ENCODE peak calls at places on chromosomes 4 and X, in seven cellular contexts. Q is mucosa of gallbladder; N is stimulated activated CD8-positive, alpha-beta memory T cell treated with anti-CD3 and anti-CD28 coated beads, Interleukin-15, amount 100 ng/mL, for 24 hours; H is H4; C is frontal cortex; K is OCI-LY7; S is NCI-H1105. A is an unnamed sample.

GRCh38 chrX:64313624-64314023 is 81.6 kb downstream of the MTMR8 start:
- DNase-seq in C (no peak), N (no peak), H (no peak), Q (no peak), S (no peak), K (no peak), A (no peak)

GRCh38 chr4:168666531-168666930 is 169.7 kb downstream of the PALLD start:
- DNase-seq in N (no peak), H (no peak), K (no peak), C (no peak), S (no peak), Q (no peak), A (no peak)

GRCh38 chrX:80432863-80433262 is 12.6 kb downstream of the TENT5D start:
- DNase-seq in N (no peak), Q (no peak), K (no peak), C (no peak), H (no peak), S (no peak), A (no peak)

GRCh38 chr4:101256222-101256621 is 91.1 kb downstream of the PPP3CA start:
- DNase-seq in S (peak; percentile 61), C (no peak), K (no peak), Q (no peak), N (no peak), H (no peak), A (no peak)

GRCh38 chr4:83282049-83282535 is 2.5 kb downstream of the COQ2 start:
- DNase-seq in H (peak; percentile 43), K (peak; percentile 77), S (peak; percentile 5), C (peak; percentile 26), N (no peak), Q (peak; percentile 50), A (peak; percentile 58)

GRCh38 chr4:178823673-178824072 is 1381.4 kb upstream of the AGA start:
- DNase-seq in H (no peak), Q (no peak), N (no peak), S (no peak), C (no peak), K (no peak), A (no peak)

GRCh38 chr4:166577639-166578038 is 656.7 kb downstream of the SPOCK3 start:
- DNase-seq in K (no peak), N (no peak), C (no peak), H (no peak), S (no peak), Q (no peak), A (no peak)

GRCh38 chrX:48592971-48593370 is 4.3 kb upstream of the WDR13 start:
- DNase-seq in Q (no peak), H (no peak), C (no peak), S (no peak), K (no peak), N (no peak), A (no peak)

GRCh38 chr4:2930821-2931764 is 32.1 kb downstream of the NOP14 start:
- DNase-seq in H (no peak), S (no peak), N (no peak), C (peak; percentile 58), Q (peak; percentile 47), K (no peak), A (no peak)

GRCh38 chr4:71270901-71271300 is 67.9 kb upstream of the SLC4A4 start:
- DNase-seq in S (peak; percentile 18), C (no peak), H (peak; percentile 12), N (no peak), Q (no peak), K (peak; percentile 14), A (peak; percentile 8)

GRCh38 chr4:24471623-24472510 is 112.5 kb downstream of the DHX15 start:
- DNase-seq in H (no peak), N (no peak), Q (no peak), K (no peak), S (peak; percentile 24), C (peak; percentile 48), A (no peak)

GRCh38 chr4:77500801-77501200 is 104.8 kb upstream of the CXCL13 start:
- DNase-seq in C (no peak), H (no peak), S (no peak), N (no peak), K (no peak), Q (no peak), A (no peak)

GRCh38 chr4:47374477-47374876 is 89.0 kb downstream of the COMMD8 start:
- DNase-seq in S (no peak), H (no peak), K (no peak), C (no peak), Q (no peak), N (no peak), A (no peak)

GRCh38 chrX:143781103-143781502 is 60.6 kb upstream of the SPANXN2 start:
- DNase-seq in Q (no peak), H (peak; percentile 15), N (no peak), S (no peak), C (no peak), K (no peak), A (no peak)

GRCh38 chr4:86398187-86398586 is 38.3 kb upstream of the MAPK10 start:
- DNase-seq in N (no peak), H (no peak), C (no peak), S (no peak), Q (no peak), K (no peak), A (no peak)

GRCh38 chr4:143514432-143514831 is 930 bp downstream of the SMARCA5 start:
- DNase-seq in C (peak; percentile 22), N (no peak), Q (peak; percentile 21), S (peak; percentile 8), H (peak; percentile 9), K (peak; percentile 28), A (no peak)

GRCh38 chrX:15849555-15849954 is 5.1 kb downstream of the AP1S2 start:
- DNase-seq in N (no peak), C (no peak), S (no peak), H (no peak), Q (no peak), K (no peak), A (no peak)

GRCh38 chrX:69214463-69214862 is 49.2 kb upstream of the PJA1 start:
- DNase-seq in S (no peak), C (no peak), N (no peak), K (no peak), H (no peak), Q (no peak), A (no peak)

GRCh38 chrX:68932611-68933010 is 103.8 kb downstream of the EFNB1 start:
- DNase-seq in C (no peak), H (no peak), S (no peak), K (no peak), Q (no peak), N (no peak), A (no peak)

A was measured in HCT116.